ENCODE peak calls at places on chromosomes 4 and X, in nine cellular contexts. P is astrocyte of the spinal cord, A is HFF-Myc, O is GM12865, I is left ventricle myocardium inferior, B is pancreas, Q is GM20000, H is epithelial cell of esophagus, V is AG10803. S is an unnamed sample.
A peak's percentile ranks its signal among the peaks of the same experiment; 100 is the strongest.

GRCh38 chrX:71214604-71215334 is 8.3 kb upstream of the GJB1 start:
- DNase-seq in P (no peak), A (no peak), O (no peak), I (no peak), B (peak; percentile 92), Q (no peak), H (no peak), V (no peak), S (no peak)

GRCh38 chr4:186260504-186261448 is 5.2 kb upstream of the F11 start:
- DNase-seq in P (no peak), A (no peak), O (no peak), I (no peak), B (peak; percentile 95), Q (no peak), H (peak; percentile 25), V (no peak), S (no peak)

GRCh38 chr4:74758521-74758920 is 35.8 kb downstream of the BTC start:
- DNase-seq in P (no peak), A (no peak), O (no peak), I (no peak), B (no peak), Q (no peak), H (no peak), V (no peak), S (no peak)

GRCh38 chrX:51182545-51182944 is 150.1 kb upstream of the NUDT10 start:
- DNase-seq in P (no peak), A (no peak), O (peak; percentile 0), I (no peak), B (no peak), Q (no peak), H (no peak), V (no peak), S (no peak)

GRCh38 chrX:131405497-131405896 is 116.4 kb upstream of the IGSF1 start:
- DNase-seq in P (no peak), A (no peak), O (peak; percentile 9), I (no peak), B (no peak), Q (no peak), H (no peak), V (no peak), S (no peak)

GRCh38 chr4:189187531-189188052 is 753.1 kb upstream of the FRG1 start:
- DNase-seq in P (no peak), A (no peak), O (no peak), I (no peak), B (no peak), Q (no peak), H (peak; percentile 54), V (no peak), S (no peak)

GRCh38 chrX:155334486-155335316 is at the start of gene CLIC2:
- DNase-seq in P (peak; percentile 81), A (peak; percentile 81), O (peak; percentile 57), I (peak; percentile 30), B (no peak), Q (no peak), H (peak; percentile 57), V (peak; percentile 65), S (no peak)

GRCh38 chr4:145816091-145816490 is 122.5 kb downstream of the ZNF827 start:
- DNase-seq in P (no peak), A (no peak), O (no peak), I (no peak), B (no peak), Q (no peak), H (no peak), V (no peak), S (no peak)

GRCh38 chr4:57114973-57115372 is 4.8 kb upstream of the IGFBP7 start:
- DNase-seq in P (peak; percentile 62), A (no peak), O (no peak), I (no peak), B (no peak), Q (no peak), H (no peak), V (peak; percentile 44), S (no peak)

GRCh38 chr4:123064390-123064789 is 142.0 kb upstream of the NUDT6 start:
- DNase-seq in P (no peak), A (no peak), O (no peak), I (no peak), B (no peak), Q (no peak), H (peak; percentile 99), V (peak; percentile 27), S (no peak)

GRCh38 chrX:1411331-1411730 is 19.4 kb upstream of the SLC25A6 start:
- DNase-seq in P (no peak), A (no peak), O (no peak), I (no peak), B (peak; percentile 18), Q (no peak), H (no peak), V (no peak), S (no peak)

GRCh38 chrX:36642052-36642451 is 366.1 kb upstream of the FAM47C start:
- DNase-seq in P (no peak), A (no peak), O (no peak), I (no peak), B (no peak), Q (no peak), H (no peak), V (no peak), S (no peak)

GRCh38 chrX:36640232-36640631 is 367.9 kb upstream of the FAM47C start:
- DNase-seq in P (no peak), A (no peak), O (no peak), I (no peak), B (no peak), Q (no peak), H (no peak), V (no peak), S (no peak)
- TF ChIP-seq CTCF in P (no peak), A (no peak), O (no peak), I (no peak), B (no peak), Q (no peak), H (no peak), V (no peak), S (no peak)

GRCh38 chr4:155025762-155026457 is 182.5 kb upstream of the NPY2R start:
- DNase-seq in P (peak; percentile 33), A (no peak), O (peak; percentile 18), I (peak; percentile 27), B (no peak), Q (no peak), H (peak; percentile 58), V (no peak), S (no peak)
- TF ChIP-seq CTCF in P (peak; percentile 53), A (peak; percentile 45), O (peak; percentile 30), I (peak; percentile 50), B (peak; percentile 50), Q (no peak), H (peak; percentile 62), V (peak; percentile 22), S (peak; percentile 33)

GRCh38 chrX:39194673-39195072 is 393.4 kb downstream of the MID1IP1 start:
- DNase-seq in P (no peak), A (no peak), O (no peak), I (no peak), B (no peak), Q (no peak), H (no peak), V (no peak), S (no peak)
- TF ChIP-seq CTCF in P (no peak), A (no peak), O (no peak), I (no peak), B (no peak), Q (no peak), H (no peak), V (no peak), S (no peak)

GRCh38 chr4:120725639-120726585 is 196.6 kb downstream of the PRDM5 start:
- DNase-seq in P (no peak), A (no peak), O (no peak), I (no peak), B (no peak), Q (no peak), H (peak; percentile 8), V (no peak), S (no peak)

GRCh38 chr4:120723105-120723504 is 199.4 kb downstream of the PRDM5 start:
- DNase-seq in P (no peak), A (no peak), O (no peak), I (no peak), B (no peak), Q (no peak), H (no peak), V (no peak), S (no peak)

GRCh38 chr4:120722655-120723054 is 199.9 kb downstream of the PRDM5 start:
- DNase-seq in P (no peak), A (no peak), O (no peak), I (no peak), B (no peak), Q (no peak), H (no peak), V (no peak), S (no peak)

GRCh38 chr4:120723986-120724385 is 198.5 kb downstream of the PRDM5 start:
- DNase-seq in P (no peak), A (no peak), O (no peak), I (no peak), B (no peak), Q (no peak), H (peak; percentile 19), V (no peak), S (no peak)

DNA sequence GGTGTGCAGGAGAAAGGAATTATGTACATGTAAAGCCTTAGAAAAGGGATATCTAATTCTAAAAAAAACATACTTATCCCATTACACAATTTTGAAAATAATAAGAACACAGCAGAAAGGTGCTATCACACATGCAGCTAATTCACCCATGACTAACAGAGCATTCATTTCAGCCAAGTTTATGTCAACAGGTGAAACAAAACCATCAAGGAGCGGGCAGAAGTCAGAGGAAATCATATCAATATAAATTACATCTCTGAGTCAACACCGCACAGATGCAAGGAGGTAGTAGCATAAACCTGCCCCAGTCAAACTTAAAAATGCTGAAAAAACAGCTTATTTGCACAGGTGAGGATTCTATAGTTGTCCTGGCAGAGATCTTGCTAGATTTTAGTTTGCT is 197.9 kb downstream of the PRDM5 start:
- DNase-seq in P (no peak), A (no peak), O (no peak), I (no peak), B (no peak), Q (no peak), H (peak; percentile 71), V (no peak), S (no peak)
- TF ChIP-seq CTCF in P (no peak), A (no peak), O (no peak), I (no peak), B (no peak), Q (no peak), H (no peak), V (no peak), S (no peak)

DNA sequence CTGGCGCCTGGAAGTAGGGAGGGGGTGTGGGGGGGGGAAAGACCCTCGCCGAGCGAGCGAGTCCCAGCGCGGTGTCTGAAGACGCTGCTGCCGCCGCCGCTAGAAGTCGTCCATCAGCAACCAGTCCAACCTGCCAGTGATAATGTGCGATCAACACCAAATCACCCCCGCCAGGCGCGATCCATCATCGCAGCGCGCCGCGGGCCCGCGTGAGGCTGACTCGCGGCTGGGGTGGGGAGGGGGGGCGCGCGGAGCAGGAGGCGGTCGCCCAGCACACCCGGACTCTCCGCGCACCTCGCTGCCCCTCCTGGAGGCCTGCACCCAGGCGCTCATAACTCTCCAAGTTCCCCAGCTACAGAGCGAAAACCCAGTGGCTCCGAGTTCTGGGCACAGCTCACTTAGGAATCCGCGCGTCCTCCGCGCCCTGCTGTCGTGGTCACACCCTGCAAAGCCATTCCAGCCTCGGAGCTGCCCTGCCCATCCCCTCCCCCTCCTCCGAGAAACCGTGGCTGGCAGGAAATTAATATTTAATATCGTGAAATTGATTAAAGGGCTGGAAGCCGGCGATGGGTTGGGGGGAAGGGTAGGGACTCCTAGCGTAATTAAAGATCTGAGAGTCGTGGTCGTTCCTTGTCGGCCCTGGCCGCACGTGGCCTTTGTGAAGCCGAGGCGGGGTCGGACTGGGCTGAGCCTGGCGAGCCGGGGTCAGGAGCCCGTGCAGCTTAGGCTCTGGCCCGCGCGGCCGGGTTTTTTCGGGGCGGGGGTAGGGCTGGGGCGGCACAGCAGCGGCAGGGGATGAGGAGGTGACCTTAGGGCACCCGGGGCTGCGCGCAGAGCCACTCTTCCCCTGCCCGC is 58.1 kb upstream of the BCOR start:
- DNase-seq in P (no peak), A (no peak), O (no peak), I (no peak), B (peak; percentile 73), Q (peak; percentile 24), H (no peak), V (no peak), S (peak; percentile 23)
- TF ChIP-seq CTCF in P (no peak), A (no peak), O (no peak), I (no peak), B (no peak), Q (no peak), H (no peak), V (no peak), S (no peak)